ENCODE peak calls at places on chromosome 10, in five cellular contexts. T, V, E, P and G are unnamed samples.
A peak's percentile ranks its signal among the peaks of the same experiment; 100 is the strongest.

GRCh38 chr10:122251459-122252255 is 19.4 kb upstream of the BTBD16 start:
- DNase-seq in E (no peak), P (no peak), T (no peak), V (no peak), G (no peak)

GRCh38 chr10:113005380-113005779 is 55.3 kb downstream of the TCF7L2 start:
- DNase-seq in P (no peak), E (no peak), V (no peak), T (no peak), G (no peak)

GRCh38 chr10:62058896-62059423 is 157.5 kb downstream of the ARID5B start:
- DNase-seq in V (no peak), E (no peak), T (no peak), P (no peak), G (no peak)

GRCh38 chr10:67520924-67521520 is 175.0 kb downstream of the CTNNA3 start:
- DNase-seq in E (peak; percentile 58), P (peak; percentile 57), V (peak; percentile 45), T (peak; percentile 4), G (peak; percentile 28)

GRCh38 chr10:132452216-132452650 is 55.2 kb downstream of the PWWP2B start:
- DNase-seq in T (no peak), E (no peak), P (no peak), V (no peak), G (no peak)

GRCh38 chr10:20618148-20618547 is 279.0 kb downstream of the NEBL start:
- DNase-seq in V (no peak), T (no peak), E (no peak), P (no peak), G (no peak)

GRCh38 chr10:75395171-75395954 is 6.2 kb downstream of the ZNF503 start:
- DNase-seq in T (no peak), V (peak; percentile 76), E (peak; percentile 42), P (peak; percentile 92), G (no peak)

GRCh38 chr10:61304751-61305150 is 148.4 kb downstream of the TMEM26 start:
- DNase-seq in V (no peak), T (no peak), E (no peak), P (peak; percentile 25), G (no peak)

GRCh38 chr10:86703176-86703575 is 34.9 kb downstream of the LDB3 start:
- DNase-seq in E (no peak), P (no peak), T (no peak), V (no peak), G (no peak)

GRCh38 chr10:93059975-93060886 is at the start of gene CYP26C1:
- DNase-seq in P (no peak), T (no peak), E (no peak), V (no peak), G (no peak)

GRCh38 chr10:43393606-43394360 is 15.2 kb downstream of the HNRNPF start:
- DNase-seq in V (no peak), P (no peak), E (no peak), T (no peak), G (no peak)

GRCh38 chr10:113720386-113720785 is 31.1 kb upstream of the PLEKHS1 start:
- DNase-seq in T (no peak), P (no peak), E (no peak), V (no peak), G (no peak)

GRCh38 chr10:86657396-86658011 is 3.2 kb downstream of the OPN4 start:
- DNase-seq in E (no peak), V (no peak), P (peak; percentile 36), T (no peak), G (no peak)

GRCh38 chr10:121078036-121078435 is 226.9 kb downstream of the WDR11 start:
- DNase-seq in P (no peak), T (no peak), E (no peak), V (no peak), G (no peak)

GRCh38 chr10:101400529-101400928 is 46.6 kb downstream of the BTRC start:
- DNase-seq in E (no peak), T (no peak), P (no peak), V (no peak), G (no peak)

GRCh38 chr10:91941426-91941825 is 17.9 kb downstream of the BTAF1 start:
- DNase-seq in P (no peak), T (no peak), E (no peak), V (no peak), G (no peak)

GRCh38 chr10:71191459-71192113 is 20.8 kb upstream of the UNC5B start:
- DNase-seq in T (no peak), E (no peak), V (no peak), P (no peak), G (no peak)

GRCh38 chr10:117363027-117363426 is 12.2 kb downstream of the PDZD8 start:
- DNase-seq in V (no peak), P (peak; percentile 21), T (no peak), E (peak; percentile 89), G (no peak)

GRCh38 chr10:91188889-91189288 is 31.6 kb upstream of the PCGF5 start:
- DNase-seq in E (no peak), P (no peak), V (no peak), T (no peak), G (no peak)

GRCh38 chr10:60480865-60481563 is 91.3 kb upstream of the ANK3 start:
- DNase-seq in V (no peak), T (no peak), P (peak; percentile 56), E (peak; percentile 43), G (no peak)

GRCh38 chr10:45532501-45532900 is 140.1 kb downstream of the ZFAND4 start:
- DNase-seq in V (no peak), E (peak; percentile 11), P (no peak), T (no peak), G (no peak)

GRCh38 chr10:100744980-100745881 is at the start of gene PAX2:
- DNase-seq in P (no peak), T (no peak), V (no peak), E (no peak), G (no peak)

GRCh38 chr10:22908837-22909236 is 19.0 kb upstream of the ARMC3 start:
- DNase-seq in E (no peak), P (no peak), V (no peak), T (no peak), G (no peak)